ENCODE peak calls at places on chromosomes 7 and 10, in six cellular contexts. E, T, C, U, L and O are unnamed samples.

GRCh38 chr10:68792115-68792514 is 35.2 kb upstream of the STOX1 start:
- DNase-seq in C (no peak), U (no peak), L (no peak), T (no peak), E (no peak), O (peak; percentile 9)

GRCh38 chr7:135800560-135800959 is 51.9 kb upstream of the FAM180A start:
- DNase-seq in C (no peak), T (peak; percentile 48), L (no peak), U (no peak), E (no peak), O (no peak)

GRCh38 chr7:134009314-134010109 is 117.6 kb upstream of the LRGUK start:
- DNase-seq in C (no peak), E (no peak), L (no peak), T (no peak), U (no peak), O (no peak)

GRCh38 chr7:4196121-4196819 is 485.8 kb upstream of the FOXK1 start:
- DNase-seq in L (no peak), E (no peak), C (no peak), U (no peak), T (no peak), O (no peak)

GRCh38 chr10:61845196-61845949 is 56.1 kb upstream of the ARID5B start:
- DNase-seq in C (no peak), U (no peak), E (no peak), L (no peak), T (no peak), O (no peak)

GRCh38 chr10:70508912-70509366 is 30.4 kb downstream of the PALD1 start:
- DNase-seq in U (no peak), L (no peak), T (peak; percentile 72), C (no peak), E (no peak), O (no peak)

GRCh38 chr7:154968336-154969001 is 34.5 kb downstream of the PAXIP1 start:
- DNase-seq in E (no peak), C (no peak), U (no peak), L (no peak), T (no peak), O (no peak)

GRCh38 chr10:103612462-103613365 is 119.2 kb downstream of the NEURL1 start:
- DNase-seq in U (no peak), E (peak; percentile 66), T (no peak), C (peak; percentile 54), L (no peak), O (no peak)

GRCh38 chr7:159144756-159145543 is at the start of gene VIPR2:
- DNase-seq in T (peak; percentile 64), C (no peak), L (no peak), U (no peak), E (no peak), O (no peak)

GRCh38 chr7:129948877-129949291 is 3.9 kb downstream of the UBE2H start:
- DNase-seq in E (peak; percentile 79), L (peak; percentile 93), C (peak; percentile 91), T (peak; percentile 87), U (peak; percentile 80), O (peak; percentile 87)

GRCh38 chr7:158365332-158365731 is 222.3 kb downstream of the PTPRN2 start:
- DNase-seq in E (no peak), C (no peak), T (no peak), U (no peak), L (no peak), O (no peak)

GRCh38 chr7:127107601-127108007 is 145.1 kb downstream of the GRM8 start:
- DNase-seq in C (peak; percentile 1), L (peak; percentile 61), U (no peak), T (peak; percentile 83), E (peak; percentile 1), O (peak; percentile 68)

GRCh38 chr10:132546567-132547420 is 9.2 kb downstream of the INPP5A start:
- DNase-seq in C (no peak), U (peak; percentile 75), E (no peak), T (peak; percentile 63), L (no peak), O (peak; percentile 89)

GRCh38 chr10:59234194-59234593 is 57.8 kb downstream of the PHYHIPL start:
- DNase-seq in T (no peak), U (no peak), E (peak; percentile 9), L (no peak), C (no peak), O (no peak)

GRCh38 chr7:71636329-71636728 is 504.4 kb downstream of the GALNT17 start:
- DNase-seq in L (no peak), C (no peak), U (no peak), T (peak; percentile 28), E (no peak), O (no peak)

GRCh38 chr10:116809528-116810500 is 39.5 kb upstream of the ENO4 start:
- DNase-seq in E (no peak), T (peak; percentile 60), U (no peak), L (no peak), C (no peak), O (no peak)